ENCODE peak calls at places on chromosome 10, in six cellular contexts. I, K, Z, J, X and E are unnamed samples.
A peak's percentile ranks its signal among the peaks of the same experiment; 100 is the strongest.

GRCh38 chr10:13700461-13701144 is 113.8 kb downstream of the PRPF18 start:
- DNase-seq in I (peak; percentile 41), K (no peak), Z (no peak), J (no peak), X (no peak), E (no peak)

GRCh38 chr10:33365871-33366411 is 31.5 kb upstream of the NRP1 start:
- DNase-seq in I (no peak), K (no peak), Z (no peak), J (peak; percentile 92), X (no peak), E (no peak)

GRCh38 chr10:3668961-3669330 is 116.1 kb downstream of the KLF6 start:
- DNase-seq in I (no peak), K (no peak), Z (no peak), J (no peak), X (no peak), E (no peak)

GRCh38 chr10:114073787-114074186 is 30.1 kb downstream of the ADRB1 start:
- DNase-seq in I (peak; percentile 81), K (no peak), Z (no peak), J (no peak), X (no peak), E (no peak)

GRCh38 chr10:71475243-71475871 is 78.6 kb downstream of the CDH23 start:
- DNase-seq in I (peak; percentile 74), K (no peak), Z (no peak), J (no peak), X (no peak), E (peak; percentile 45)

GRCh38 chr10:72886596-72887522 is 6.7 kb upstream of the OIT3 start:
- DNase-seq in I (no peak), K (no peak), Z (no peak), J (no peak), X (no peak), E (no peak)

GRCh38 chr10:85917601-85918000 is 449.0 kb downstream of the GRID1 start:
- DNase-seq in I (no peak), K (no peak), Z (no peak), J (no peak), X (no peak), E (no peak)

GRCh38 chr10:30247704-30248103 is 101.4 kb downstream of the MTPAP start:
- DNase-seq in I (no peak), K (no peak), Z (no peak), J (no peak), X (no peak), E (no peak)

GRCh38 chr10:125799446-125799845 is 23.6 kb downstream of the UROS start:
- DNase-seq in I (no peak), K (no peak), Z (no peak), J (no peak), X (peak; percentile 27), E (no peak)

GRCh38 chr10:61486738-61487396 is 33.7 kb upstream of the TMEM26 start:
- DNase-seq in I (no peak), K (no peak), Z (no peak), J (no peak), X (no peak), E (no peak)

GRCh38 chr10:115398026-115398425 is 304.9 kb downstream of the ATRNL1 start:
- DNase-seq in I (no peak), K (no peak), Z (no peak), J (no peak), X (no peak), E (no peak)

GRCh38 chr10:119522747-119523426 is 19.6 kb downstream of the RGS10 start:
- DNase-seq in I (peak; percentile 35), K (no peak), Z (no peak), J (peak; percentile 31), X (no peak), E (no peak)

GRCh38 chr10:57968328-57969016 is 299.2 kb downstream of the IPMK start:
- DNase-seq in I (no peak), K (no peak), Z (no peak), J (no peak), X (no peak), E (no peak)

DNA sequence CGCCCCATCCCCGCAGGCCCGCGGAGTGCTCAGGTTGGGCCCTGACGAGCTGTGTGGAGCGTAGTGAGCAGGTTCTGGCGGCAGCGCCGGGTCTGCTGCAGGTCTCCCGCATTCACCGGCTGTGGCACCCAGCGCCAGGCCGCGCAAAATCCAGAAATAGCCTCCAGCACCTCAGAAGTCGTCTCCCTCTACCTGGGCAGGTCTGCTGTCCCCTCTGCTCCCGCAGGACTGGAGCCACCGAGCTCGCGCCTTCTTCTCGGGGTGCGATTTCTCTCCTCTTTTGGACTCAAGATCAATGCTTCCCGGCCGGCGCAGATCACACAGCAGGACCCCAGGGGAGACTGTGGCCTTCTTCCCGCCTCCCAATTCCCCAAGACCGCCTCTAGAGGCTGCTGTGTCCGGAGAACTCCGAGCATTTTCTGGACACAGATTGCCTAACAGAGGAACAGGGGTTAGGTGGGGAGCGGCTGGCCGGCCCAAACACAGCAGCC is 8.4 kb downstream of the TLX1 start:
- DNase-seq in I (no peak), K (no peak), Z (no peak), J (no peak), X (no peak), E (no peak)
- H3K27me3 ChIP-seq in I (peaks cover 98% of the 10 kb centered on the region), K (peaks cover 98% of the 10 kb centered on the region), Z (peaks cover 92% of the 10 kb centered on the region), J (peaks cover 95% of the 10 kb centered on the region), X (peaks cover 43% of the 10 kb centered on the region), E (peaks cover 66% of the 10 kb centered on the region)

DNA sequence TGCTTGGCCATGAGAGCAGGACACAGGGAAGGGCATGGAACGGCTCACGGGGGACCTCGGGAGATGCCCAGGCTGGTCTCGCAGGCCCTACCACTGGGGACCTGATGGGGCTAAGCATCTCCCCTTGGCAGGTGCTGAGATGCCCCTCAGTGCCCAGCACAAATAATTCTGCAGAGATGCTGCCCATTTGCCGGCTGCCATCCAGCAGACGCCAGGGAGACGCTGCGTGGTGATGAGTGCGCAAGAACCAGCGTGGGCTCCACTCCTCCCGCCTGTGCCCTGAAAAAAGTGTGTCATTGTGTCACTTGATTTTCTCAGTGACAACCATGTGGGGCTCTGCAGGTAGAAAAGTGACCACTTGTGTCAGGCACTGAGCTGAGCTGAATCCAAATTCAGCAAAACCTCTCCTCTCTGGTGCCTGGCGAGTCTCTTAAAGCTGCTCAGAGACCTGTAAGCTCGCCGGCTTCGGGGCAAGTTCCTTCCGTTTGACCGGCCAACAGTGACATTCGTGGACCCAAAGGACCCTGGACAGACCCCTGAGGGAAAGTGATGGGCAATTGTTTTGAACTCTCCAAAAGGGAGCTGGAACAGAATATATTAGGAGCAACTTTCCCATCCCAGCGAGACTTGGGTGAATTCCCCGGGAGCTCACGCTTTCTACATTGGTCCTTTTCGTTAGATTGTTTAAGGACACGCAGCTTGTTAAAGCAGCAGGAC is 332.9 kb downstream of the ADARB2 start:
- DNase-seq in I (peak; percentile 50), K (peak; percentile 10), Z (no peak), J (no peak), X (peak; percentile 31), E (no peak)
- H3K27me3 ChIP-seq in I (peaks cover 49% of the 10 kb centered on the region), K (no peaks in the 10 kb centered on the region), Z (peaks cover 10% of the 10 kb centered on the region), J (peaks cover 4% of the 10 kb centered on the region), X (no peaks in the 10 kb centered on the region), E (no peaks in the 10 kb centered on the region)

DNA sequence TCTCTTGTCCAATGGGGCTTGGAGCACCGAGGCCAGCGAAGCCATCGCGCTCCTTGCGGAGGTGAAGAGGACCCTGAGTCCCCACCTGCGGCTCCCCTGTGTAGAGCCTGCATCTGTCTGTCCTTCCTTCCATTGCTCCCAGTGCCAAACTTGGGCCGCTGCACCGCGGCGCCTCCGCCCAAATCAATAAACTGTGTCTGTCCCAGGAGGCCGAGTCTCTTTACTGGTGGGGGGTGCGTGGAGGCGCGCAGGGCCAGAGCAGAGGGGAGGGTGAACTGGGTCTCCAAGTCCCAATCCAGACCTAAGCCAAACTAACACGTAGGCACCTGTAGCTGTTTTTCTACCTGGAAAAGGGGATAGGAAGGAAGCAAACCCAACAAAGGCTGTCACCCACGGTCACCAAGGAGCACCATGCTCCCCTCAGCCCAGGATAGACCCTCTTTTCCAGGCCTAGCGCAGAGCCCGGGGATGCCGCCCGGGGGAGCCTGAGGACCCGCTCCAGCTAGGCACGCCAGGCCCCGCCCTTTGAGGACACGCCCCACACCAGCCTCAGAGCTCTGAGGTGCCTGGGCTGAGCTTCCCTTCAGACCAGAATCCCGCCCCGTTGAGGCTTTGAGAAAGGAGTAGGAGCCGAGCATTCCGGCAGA is 1.2 kb upstream of the CHAT start:
- DNase-seq in I (peak; percentile 47), K (no peak), Z (no peak), J (no peak), X (peak; percentile 31), E (no peak)
- H3K27me3 ChIP-seq in I (peaks cover 99% of the 10 kb centered on the region), K (peaks cover 88% of the 10 kb centered on the region), Z (peaks cover 91% of the 10 kb centered on the region), J (peaks cover 80% of the 10 kb centered on the region), X (peaks cover 20% of the 10 kb centered on the region), E (peaks cover 6% of the 10 kb centered on the region)

DNA sequence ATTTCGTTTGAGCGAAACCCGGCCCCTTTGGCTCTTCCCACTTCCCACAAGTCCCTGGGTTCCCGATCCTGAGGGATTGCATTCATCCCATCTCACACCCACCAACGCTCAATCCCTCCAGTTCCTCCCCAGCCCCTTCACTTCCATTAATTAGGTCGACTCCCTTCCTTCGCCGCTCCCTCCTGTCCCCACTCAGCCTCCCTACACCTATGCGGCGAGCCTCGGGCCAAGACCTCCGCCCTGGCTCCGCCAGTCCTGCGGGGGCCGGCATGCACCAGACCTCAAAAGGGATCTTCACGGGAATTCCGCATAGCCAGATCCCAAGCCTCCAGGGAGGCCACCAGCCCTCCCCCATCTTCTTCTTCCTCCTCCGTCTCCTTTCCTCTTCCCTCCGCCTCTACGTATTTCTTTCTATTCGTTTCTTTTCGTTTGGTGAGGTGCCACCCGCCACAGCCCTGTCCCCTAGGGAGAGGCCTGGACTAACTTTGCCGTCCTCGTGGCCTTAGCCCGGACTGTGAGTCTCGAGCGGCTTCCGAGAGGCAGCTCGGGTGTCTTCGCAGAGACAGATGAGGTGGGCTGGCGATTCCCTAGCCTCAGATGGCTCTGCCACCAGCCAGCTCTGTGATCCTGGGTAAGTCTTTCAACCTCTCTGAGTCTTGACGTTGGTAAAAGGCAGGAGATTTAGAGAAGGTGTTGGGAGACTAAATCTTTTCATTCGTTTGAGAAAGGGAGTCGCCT is 8.0 kb upstream of the LBX1 start:
- DNase-seq in I (no peak), K (no peak), Z (no peak), J (no peak), X (no peak), E (no peak)
- H3K27me3 ChIP-seq in I (peaks cover 91% of the 10 kb centered on the region), K (peaks cover 85% of the 10 kb centered on the region), Z (peaks cover 76% of the 10 kb centered on the region), J (peaks cover 85% of the 10 kb centered on the region), X (peaks cover 42% of the 10 kb centered on the region), E (peaks cover 19% of the 10 kb centered on the region)